ENCODE peak calls at places on chromosomes 1 and 21, in ten cellular contexts. F, K, A, L, V, X, W, D, H and U are unnamed samples.

GRCh38 chr1:156291226-156292061 is 4.0 kb downstream of the GLMP start:
- DNase-seq in F (no peak), K (peak; percentile 80), A (peak; percentile 94), L (peak; percentile 91), V (peak; percentile 50), X (peak; percentile 89), W (peak; percentile 79), D (peak; percentile 95), H (no peak), U (no peak)

GRCh38 chr1:20370628-20371200 is 80.0 kb downstream of the VWA5B1 start:
- DNase-seq in F (no peak), K (no peak), A (no peak), L (no peak), V (no peak), X (no peak), W (no peak), D (no peak), H (no peak), U (no peak)

GRCh38 chr1:245898581-245898980 is 608.5 kb downstream of the SMYD3 start:
- DNase-seq in F (no peak), K (no peak), A (no peak), L (no peak), V (no peak), X (no peak), W (no peak), D (no peak), H (no peak), U (no peak)

GRCh38 chr1:79044974-79045650 is 38.6 kb upstream of the ADGRL4 start:
- DNase-seq in F (no peak), K (peak; percentile 33), A (no peak), L (peak; percentile 13), V (no peak), X (no peak), W (no peak), D (peak; percentile 46), H (no peak), U (no peak)

GRCh38 chr1:100075773-100076172 is 57.0 kb downstream of the SASS6 start:
- DNase-seq in F (no peak), K (no peak), A (no peak), L (no peak), V (no peak), X (no peak), W (no peak), D (no peak), H (no peak), U (no peak)

GRCh38 chr1:21121764-21122471 is 54.8 kb downstream of the EIF4G3 start:
- DNase-seq in F (no peak), K (no peak), A (no peak), L (no peak), V (peak; percentile 39), X (no peak), W (no peak), D (no peak), H (no peak), U (no peak)

GRCh38 chr1:38585460-38585859 is 274.1 kb downstream of the RRAGC start:
- DNase-seq in F (no peak), K (no peak), A (no peak), L (no peak), V (no peak), X (no peak), W (no peak), D (no peak), H (no peak), U (no peak)

GRCh38 chr21:45236481-45236880 is 51.2 kb downstream of the POFUT2 start:
- DNase-seq in F (no peak), K (no peak), A (no peak), L (no peak), V (no peak), X (no peak), W (no peak), D (no peak), H (no peak), U (no peak)

GRCh38 chr1:237888143-237888542 is 2.6 kb downstream of the ZP4 start:
- DNase-seq in F (no peak), K (no peak), A (no peak), L (no peak), V (no peak), X (no peak), W (no peak), D (no peak), H (no peak), U (peak; percentile 55)
- H3K27ac ChIP-seq in F (no peak overlapping the region), K (no peak overlapping the region), A (no peak overlapping the region), L (no peak overlapping the region), V (no peak overlapping the region), X (no peak overlapping the region), W (no peak overlapping the region), D (no peak overlapping the region), H (no peak overlapping the region), U (peak overlapping the region; percentile 44)

GRCh38 chr1:43768168-43768567 is 60.8 kb downstream of the ST3GAL3 start:
- DNase-seq in F (no peak), K (no peak), A (no peak), L (no peak), V (no peak), X (no peak), W (no peak), D (no peak), H (no peak), U (no peak)
- H3K27ac ChIP-seq in F (no peak overlapping the region), K (no peak overlapping the region), A (no peak overlapping the region), L (peak overlapping the region; percentile 32), V (no peak overlapping the region), X (no peak overlapping the region), W (no peak overlapping the region), D (no peak overlapping the region), H (peak overlapping the region; percentile 61), U (peak overlapping the region; percentile 99)

GRCh38 chr1:33435096-33435820 is 4.4 kb upstream of the PHC2 start:
- DNase-seq in F (no peak), K (peak; percentile 69), A (no peak), L (no peak), V (no peak), X (no peak), W (no peak), D (no peak), H (no peak), U (no peak)
- H3K27ac ChIP-seq in F (no peak overlapping the region), K (peak overlapping the region; percentile 32), A (no peak overlapping the region), L (no peak overlapping the region), V (no peak overlapping the region), X (peak overlapping the region; percentile 62), W (no peak overlapping the region), D (no peak overlapping the region), H (no peak overlapping the region), U (peak overlapping the region; percentile 80)

GRCh38 chr1:31412732-31413404 is at the start of gene SERINC2:
- DNase-seq in F (no peak), K (no peak), A (peak; percentile 62), L (peak; percentile 49), V (no peak), X (no peak), W (peak; percentile 39), D (no peak), H (peak; percentile 82), U (no peak)
- H3K27ac ChIP-seq in F (no peak within 1 kb of the TSS), K (peak within 1 kb of the TSS; percentile 78), A (peak within 1 kb of the TSS; percentile 84), L (no peak within 1 kb of the TSS), V (no peak within 1 kb of the TSS), X (no peak within 1 kb of the TSS), W (peak within 1 kb of the TSS; percentile 91), D (no peak within 1 kb of the TSS), H (peak within 1 kb of the TSS; percentile 98), U (peak within 1 kb of the TSS; percentile 99)

GRCh38 chr21:20856926-20857325 is 141.3 kb upstream of the NCAM2 start:
- DNase-seq in F (no peak), K (no peak), A (no peak), L (no peak), V (no peak), X (no peak), W (no peak), D (no peak), H (no peak), U (no peak)
- H3K27ac ChIP-seq in F (no peak overlapping the region), K (no peak overlapping the region), A (no peak overlapping the region), L (no peak overlapping the region), V (no peak overlapping the region), X (no peak overlapping the region), W (no peak overlapping the region), D (no peak overlapping the region), H (no peak overlapping the region), U (no peak overlapping the region)